ENCODE peak calls at places on chromosome 21, in five cellular contexts. J, Y, O, I and N are unnamed samples.

GRCh38 chr21:31111093-31111492 is 72.8 kb upstream of the KRTAP19-8 start:
- DNase-seq in J (no peak), Y (peak), O (no peak), I (no peak), N (no peak)

GRCh38 chr21:16084776-16085364 is 355.1 kb downstream of the USP25 start:
- DNase-seq in J (peak), Y (peak), O (peak), I (peak), N (peak)

GRCh38 chr21:43332872-43333300 is 94.0 kb downstream of the SIK1 start:
- DNase-seq in J (no peak), Y (peak), O (no peak), I (no peak), N (no peak)

GRCh38 chr21:15208787-15209186 is 144.0 kb upstream of the NRIP1 start:
- DNase-seq in J (no peak), Y (no peak), O (no peak), I (no peak), N (no peak)

GRCh38 chr21:41973427-41973831 is 19.6 kb upstream of the C2CD2 start:
- DNase-seq in J (no peak), Y (no peak), O (no peak), I (peak), N (no peak)

GRCh38 chr21:29194847-29195246 is 64.4 kb downstream of the MAP3K7CL start:
- DNase-seq in J (no peak), Y (no peak), O (no peak), I (no peak), N (no peak)

GRCh38 chr21:17264182-17264581 is 248.7 kb upstream of the CXADR start:
- DNase-seq in J (no peak), Y (no peak), O (no peak), I (no peak), N (no peak)

GRCh38 chr21:28875078-28875477 is 117.6 kb downstream of the LTN1 start:
- DNase-seq in J (no peak), Y (no peak), O (no peak), I (no peak), N (no peak)

GRCh38 chr21:44018813-44019567 is 6.9 kb downstream of the TRAPPC10 start:
- DNase-seq in J (no peak), Y (no peak), O (no peak), I (no peak), N (no peak)

GRCh38 chr21:44024895-44025353 is 12.8 kb downstream of the TRAPPC10 start:
- DNase-seq in J (peak), Y (peak), O (no peak), I (peak), N (peak)

GRCh38 chr21:27734146-27734545 is 767.3 kb upstream of the ADAMTS5 start:
- DNase-seq in J (no peak), Y (peak), O (peak), I (no peak), N (peak)

GRCh38 chr21:44375686-44376320 is 22.4 kb downstream of the TRPM2 start:
- DNase-seq in J (no peak), Y (no peak), O (no peak), I (no peak), N (no peak)

GRCh38 chr21:31132574-31133242 is 94.4 kb upstream of the KRTAP19-8 start:
- DNase-seq in J (no peak), Y (peak), O (no peak), I (no peak), N (no peak)

GRCh38 chr21:24367936-24368335 is 1239.3 kb downstream of the MRPL39 start:
- DNase-seq in J (no peak), Y (peak), O (no peak), I (no peak), N (no peak)

GRCh38 chr21:15063821-15064575 is 802 bp downstream of the NRIP1 start:
- DNase-seq in J (peak), Y (peak), O (no peak), I (peak), N (peak)

GRCh38 chr21:43323244-43324005 is 103.5 kb downstream of the SIK1 start:
- DNase-seq in J (peak), Y (no peak), O (no peak), I (peak), N (no peak)

GRCh38 chr21:42820513-42821465 is 58.5 kb downstream of the WDR4 start:
- DNase-seq in J (no peak), Y (no peak), O (no peak), I (no peak), N (no peak)

GRCh38 chr21:15121655-15122120 is 56.9 kb upstream of the NRIP1 start:
- DNase-seq in J (peak), Y (peak), O (no peak), I (no peak), N (peak)

GRCh38 chr21:35624896-35625295 is 435.4 kb downstream of the SETD4 start:
- DNase-seq in J (no peak), Y (no peak), O (no peak), I (no peak), N (no peak)

GRCh38 chr21:45441431-45442255 is 36.7 kb downstream of the COL18A1 start:
- DNase-seq in J (no peak), Y (no peak), O (no peak), I (no peak), N (no peak)

GRCh38 chr21:45440736-45441350 is 35.9 kb downstream of the COL18A1 start:
- DNase-seq in J (no peak), Y (no peak), O (no peak), I (no peak), N (no peak)

GRCh38 chr21:45439901-45440461 is 35.0 kb downstream of the COL18A1 start:
- DNase-seq in J (no peak), Y (no peak), O (no peak), I (no peak), N (no peak)

GRCh38 chr21:45438391-45439145 is 33.6 kb downstream of the COL18A1 start:
- DNase-seq in J (no peak), Y (no peak), O (no peak), I (no peak), N (no peak)

DNA sequence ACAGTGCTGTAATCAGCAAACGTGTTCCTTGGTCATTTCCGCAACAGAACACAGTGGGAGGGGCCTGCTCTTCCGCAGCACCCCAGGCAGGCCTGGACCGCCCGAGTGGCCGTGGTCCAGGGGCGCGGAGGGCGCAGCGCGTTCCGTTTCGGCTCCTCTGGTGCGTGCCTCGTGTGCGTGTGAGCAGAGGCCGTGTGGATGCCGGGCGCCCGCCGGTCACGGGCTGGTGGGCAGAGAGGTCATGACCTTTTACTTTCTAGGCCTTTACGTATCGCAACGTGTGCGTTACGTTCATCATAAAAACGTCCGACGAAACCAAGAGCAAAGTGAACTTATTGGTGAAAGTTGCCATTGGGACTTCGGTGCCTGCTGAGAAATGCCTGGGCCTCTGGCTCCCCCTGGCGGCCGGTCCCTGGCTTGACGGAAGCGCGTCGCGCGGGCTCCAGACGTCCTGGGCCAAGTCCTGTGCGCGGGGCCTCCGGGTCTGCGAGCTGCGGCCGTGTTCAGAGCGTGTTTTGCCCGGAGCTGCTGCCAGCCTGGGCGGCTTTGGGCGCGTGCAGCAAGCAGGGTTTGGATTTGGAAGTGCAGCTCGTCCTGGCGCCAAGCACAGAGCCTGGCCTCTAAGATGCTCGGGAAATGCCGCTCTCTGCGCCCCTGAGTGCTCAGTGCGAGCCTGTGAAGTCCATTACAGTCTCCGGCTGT is 34.4 kb downstream of the COL18A1 start:
- DNase-seq in J (peak), Y (peak), O (peak), I (peak), N (peak)
- H3K4me3 ChIP-seq in J (peak), Y (no peak), O (peak), I (peak), N (peak)

DNA sequence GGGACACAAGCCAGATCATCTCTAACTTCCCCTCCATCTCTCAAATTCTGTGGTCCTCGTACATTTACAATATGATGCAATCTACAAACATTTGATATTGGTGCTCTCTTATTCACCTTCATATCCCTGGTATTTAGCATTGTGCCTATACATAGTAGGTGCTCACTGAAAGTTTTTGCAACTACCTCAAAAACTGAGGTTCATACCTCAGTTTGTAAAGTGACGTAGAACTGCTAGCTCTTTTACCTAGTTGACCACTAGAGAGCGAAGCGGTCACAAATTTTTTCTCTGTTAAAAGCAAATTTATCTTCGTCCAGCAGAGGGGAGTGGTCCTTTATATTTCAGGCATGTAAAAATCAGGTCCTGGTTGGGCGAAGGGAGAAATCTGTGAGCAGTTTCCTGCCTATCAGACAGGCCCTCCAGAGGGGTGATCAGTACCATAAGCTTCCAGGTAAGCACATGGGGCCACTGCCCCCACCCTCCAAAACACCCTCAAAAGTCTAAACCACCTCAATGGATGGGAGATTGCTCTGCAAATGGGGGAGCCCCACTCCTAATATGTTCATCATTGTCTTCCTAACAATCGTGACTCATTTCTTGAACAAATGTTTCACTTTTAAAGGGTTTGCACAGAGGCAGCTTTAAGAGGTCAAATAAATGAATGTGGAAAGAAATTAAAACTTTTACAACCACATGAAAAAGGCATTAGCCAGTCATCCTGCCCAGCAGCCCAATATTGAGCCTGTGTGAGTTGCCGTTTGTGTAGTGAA is 10.6 kb upstream of the HLCS start:
- DNase-seq in J (no peak), Y (peak), O (peak), I (no peak), N (peak)
- TF ChIP-seq CTCF in J (peak), Y (peak), O (peak), I (peak), N (peak)

DNA sequence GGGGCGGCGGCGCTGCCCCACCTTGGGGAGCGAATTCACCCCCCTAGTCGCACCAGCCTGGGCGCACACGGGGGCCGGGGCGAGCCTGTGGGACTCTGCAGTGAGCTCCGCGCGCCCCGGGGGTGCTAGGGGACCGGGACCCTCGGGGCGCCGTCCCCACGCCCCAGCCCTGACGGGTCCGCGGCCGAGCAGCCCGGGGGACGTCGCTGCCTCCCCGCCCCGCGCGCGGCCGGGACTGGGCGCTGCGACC is 545 bp downstream of the RCAN1 start:
- DNase-seq in J (no peak), Y (no peak), O (no peak), I (no peak), N (no peak)
- H3K4me3 ChIP-seq in J (peak), Y (peak), O (peak), I (peak), N (peak)

GRCh38 chr21:25885405-25885804 is 150.6 kb downstream of the GABPA start:
- DNase-seq in J (no peak), Y (no peak), O (no peak), I (no peak), N (no peak)

GRCh38 chr21:25888711-25889110 is 153.9 kb downstream of the GABPA start:
- DNase-seq in J (no peak), Y (no peak), O (no peak), I (no peak), N (no peak)

GRCh38 chr21:25887646-25888321 is 153.0 kb downstream of the GABPA start:
- DNase-seq in J (no peak), Y (no peak), O (no peak), I (no peak), N (no peak)

GRCh38 chr21:25885880-25886279 is 151.1 kb downstream of the GABPA start:
- DNase-seq in J (no peak), Y (no peak), O (no peak), I (no peak), N (peak)

DNA sequence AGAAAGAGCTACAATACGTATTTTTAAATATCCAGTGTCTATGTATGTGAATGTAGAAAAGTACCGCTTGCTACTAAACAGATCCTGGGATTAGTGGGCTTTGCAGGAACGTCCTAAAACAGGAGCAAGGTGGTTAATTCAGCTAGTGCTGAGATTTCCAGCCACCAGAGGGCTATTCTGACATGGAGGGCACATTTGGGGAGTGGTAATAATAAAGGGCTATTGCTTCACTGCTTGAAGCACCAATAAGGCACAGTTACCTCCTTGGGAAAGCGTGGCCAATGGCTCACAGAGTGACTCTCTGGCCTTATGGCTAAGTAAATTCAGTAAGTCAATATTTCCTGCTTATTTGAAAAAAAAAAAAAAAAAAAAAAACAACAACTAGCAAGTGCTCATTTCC is 152.4 kb downstream of the GABPA start:
- DNase-seq in J (no peak), Y (no peak), O (no peak), I (no peak), N (no peak)
- TF ChIP-seq CTCF in J (no peak), Y (peak), O (no peak), I (no peak), N (no peak)

DNA sequence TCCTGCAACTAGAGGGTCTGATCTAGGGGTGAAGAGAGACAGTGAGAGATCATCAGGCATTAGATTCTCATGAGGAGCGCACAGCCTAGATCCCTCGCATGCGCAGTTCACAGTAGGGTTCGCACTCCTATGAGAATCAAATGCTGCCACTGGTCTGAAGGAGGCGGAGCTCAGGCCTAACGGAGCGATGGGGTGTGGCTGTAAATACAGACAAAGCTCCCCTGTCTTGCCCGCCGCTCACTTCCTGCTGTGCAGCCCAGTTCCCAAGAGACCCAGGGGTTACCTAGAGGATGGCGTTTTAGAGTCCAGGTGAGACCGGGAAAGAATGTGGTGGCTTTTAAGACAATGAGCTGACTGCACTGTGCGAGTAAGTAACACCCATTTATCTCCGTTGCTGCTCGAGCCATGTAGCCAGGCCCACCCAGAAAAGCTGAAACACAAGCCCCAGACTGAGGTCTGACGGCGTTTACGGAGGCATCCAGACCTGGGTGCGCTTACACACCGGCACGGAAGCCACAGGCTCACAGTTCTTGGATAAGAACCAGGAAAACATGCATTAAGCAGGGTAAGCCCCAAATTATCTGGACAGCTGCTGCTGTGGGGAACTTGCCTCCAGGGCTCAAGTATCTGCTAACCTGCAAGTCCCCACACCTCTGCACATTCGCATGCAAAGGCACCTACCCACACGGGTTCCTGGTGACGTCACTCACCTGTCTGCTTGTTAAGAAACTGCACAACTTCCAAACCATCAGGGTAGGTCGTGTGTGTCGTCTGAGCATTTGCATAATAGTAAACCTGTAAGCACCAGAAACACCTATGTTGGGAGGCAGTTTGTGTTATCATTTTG is 12.5 kb downstream of the TCP10L start:
- DNase-seq in J (no peak), Y (no peak), O (no peak), I (no peak), N (no peak)
- H3K4me3 ChIP-seq in J (no peak), Y (no peak), O (no peak), I (no peak), N (no peak)

DNA sequence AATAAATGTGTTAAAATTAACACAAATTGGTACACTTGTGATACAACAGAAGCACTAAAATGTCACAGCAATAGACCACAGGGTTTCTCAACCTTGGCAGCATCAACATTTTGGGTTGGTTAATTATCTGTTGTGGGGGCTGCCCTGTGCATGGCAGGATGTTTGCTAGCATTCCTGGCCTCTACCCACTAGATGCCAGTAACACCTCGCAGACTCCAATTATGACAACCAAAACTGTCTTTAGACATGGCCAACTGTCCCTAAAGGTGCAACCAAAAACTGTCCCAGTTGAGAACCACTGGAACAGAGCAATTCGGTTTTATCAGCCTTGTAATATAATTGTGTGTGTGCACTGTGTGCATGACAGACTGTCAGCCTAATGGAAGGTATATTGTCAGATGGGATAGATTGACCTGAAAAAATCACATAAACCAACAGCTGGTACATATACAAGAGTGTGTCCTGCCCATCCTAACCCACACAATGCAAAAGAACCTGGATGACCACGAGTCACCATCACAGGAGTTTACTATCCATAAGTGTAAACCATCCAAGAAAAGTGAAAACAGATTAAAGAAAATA is 13.5 kb upstream of the ERG start:
- DNase-seq in J (no peak), Y (no peak), O (no peak), I (no peak), N (no peak)
- TF ChIP-seq CTCF in J (no peak), Y (no peak), O (no peak), I (no peak), N (peak)

GRCh38 chr21:38793926-38794713 is 11.6 kb upstream of the ETS2 start:
- DNase-seq in J (no peak), Y (no peak), O (no peak), I (no peak), N (no peak)
- H3K4me3 ChIP-seq in J (no peak), Y (no peak), O (no peak), I (no peak), N (no peak)

DNA sequence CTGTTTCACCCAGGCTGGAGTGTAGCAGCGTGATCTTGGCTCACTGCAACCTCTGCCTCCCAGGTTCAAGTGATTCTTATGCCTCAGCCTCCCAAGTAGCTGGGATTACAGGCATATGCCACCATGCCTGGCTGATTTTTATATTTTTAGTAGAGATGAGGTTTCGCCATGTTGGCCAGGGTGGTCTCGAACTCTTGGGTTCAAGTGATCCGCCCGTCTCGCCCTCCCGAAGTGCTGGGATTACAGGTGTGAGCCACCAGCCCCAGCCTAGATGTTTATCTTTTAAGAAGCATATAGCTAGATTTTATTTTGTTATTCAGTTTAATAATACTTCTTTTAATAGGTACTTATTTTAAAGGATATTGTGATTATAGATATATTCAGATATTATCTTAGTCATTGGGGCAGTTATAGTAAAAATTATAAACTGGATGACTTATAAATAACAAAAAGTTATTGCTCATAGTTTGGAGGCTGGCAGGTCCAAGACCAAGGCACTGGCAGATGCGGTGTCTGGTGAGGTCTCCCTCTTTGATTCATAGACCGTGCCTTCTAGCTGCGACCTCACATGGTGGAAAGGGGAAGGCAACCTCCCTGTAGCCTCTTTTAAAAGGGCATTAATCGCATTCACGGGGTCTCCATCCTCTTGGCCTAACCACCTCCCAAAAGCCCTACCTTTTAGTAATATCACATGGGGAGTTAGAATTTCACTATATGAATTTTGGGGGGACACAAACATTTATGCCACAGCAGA is 3.1 kb upstream of the KCNE2 start:
- DNase-seq in J (no peak), Y (no peak), O (no peak), I (no peak), N (no peak)
- TF ChIP-seq CTCF in J (no peak), Y (no peak), O (no peak), I (no peak), N (no peak)